ENCODE peak calls at places on chromosomes 2 and 18, in six cellular contexts. M is stimulated activated CD4-positive, alpha-beta T cell treated with anti-CD3 and anti-CD28 coated beads, Interleukin-2, amount 100 ng/mL, for 24 hours; I is neural progenitor cell; U is left colon; X is pancreas; D is HT1080. N is an unnamed sample.

GRCh38 chr2:240567872-240568677 is at the start of gene RNPEPL1:
- DNase-seq in M (peak; percentile 60), U (peak; percentile 43), X (peak; percentile 84), D (peak; percentile 38), I (peak; percentile 76), N (peak; percentile 70)

GRCh38 chr2:148486655-148487054 is 157.9 kb upstream of the EPC2 start:
- DNase-seq in U (no peak), D (no peak), M (no peak), X (no peak), I (no peak), N (no peak)

GRCh38 chr2:235146206-235146605 is 194.4 kb downstream of the SH3BP4 start:
- DNase-seq in D (no peak), I (no peak), U (no peak), X (no peak), M (no peak), N (no peak)

GRCh38 chr2:217510790-217511291 is 492.0 kb downstream of the TNS1 start:
- DNase-seq in D (peak; percentile 83), X (no peak), U (no peak), M (peak; percentile 36), I (peak; percentile 87), N (peak; percentile 54)

GRCh38 chr2:15674637-15675455 is 83.2 kb downstream of the DDX1 start:
- DNase-seq in M (no peak), X (no peak), I (no peak), D (peak; percentile 80), U (no peak), N (no peak)

GRCh38 chr2:239222346-239223028 is 178.3 kb downstream of the HDAC4 start:
- DNase-seq in D (no peak), I (no peak), U (no peak), M (no peak), X (no peak), N (no peak)

GRCh38 chr18:22168360-22168921 is 948 bp upstream of the GATA6 start:
- DNase-seq in U (no peak), D (no peak), X (peak; percentile 73), M (no peak), I (peak; percentile 76), N (peak; percentile 54)

GRCh38 chr2:160402997-160403979 is 90.3 kb downstream of the RBMS1 start:
- DNase-seq in D (peak; percentile 61), M (no peak), X (no peak), I (peak; percentile 57), U (no peak), N (no peak)

GRCh38 chr2:239152239-239152915 is 248.4 kb downstream of the HDAC4 start:
- DNase-seq in X (peak; percentile 39), M (no peak), U (peak; percentile 22), I (no peak), D (no peak), N (peak; percentile 39)

GRCh38 chr18:59951591-59951990 is 51.8 kb downstream of the PMAIP1 start:
- DNase-seq in X (no peak), U (no peak), M (no peak), I (no peak), D (peak; percentile 22), N (no peak)

GRCh38 chr2:61471905-61472805 is 1.3 kb upstream of the USP34 start:
- DNase-seq in X (no peak), I (peak; percentile 36), U (peak; percentile 43), M (no peak), D (peak; percentile 15), N (no peak)

GRCh38 chr2:39252888-39253518 is 9.2 kb upstream of the CDKL4 start:
- DNase-seq in U (no peak), M (no peak), X (no peak), D (no peak), I (no peak), N (no peak)

GRCh38 chr2:174180165-174180724 is 68.1 kb downstream of the OLA1 start:
- DNase-seq in U (no peak), X (no peak), D (no peak), M (no peak), I (peak; percentile 31), N (no peak)

GRCh38 chr2:30243231-30243630 is 11.9 kb downstream of the LBH start:
- DNase-seq in I (no peak), M (no peak), U (no peak), D (no peak), X (no peak), N (no peak)

GRCh38 chr2:40043641-40044040 is 264.6 kb upstream of the THUMPD2 start:
- DNase-seq in I (peak; percentile 29), X (no peak), M (no peak), U (no peak), D (no peak), N (no peak)

GRCh38 chr2:190984595-190984994 is 29.4 kb downstream of the STAT1 start:
- DNase-seq in X (no peak), D (peak; percentile 89), U (no peak), M (no peak), I (no peak), N (no peak)